ENCODE peak calls at places on chromosomes 16 and 17, in ten cellular contexts. One of them, this sample, is unnamed.

GRCh38 chr17:13765701-13766100 is 164.0 kb upstream of the HS3ST3A1 start:
- DNase-seq in spleen: no peak
- DNase-seq in A549: no peak
- DNase-seq in K562: no peak
- DNase-seq in ovary: no peak
- DNase-seq in heart left ventricle: no peak
- DNase-seq in uterus: no peak
- DNase-seq in breast epithelium: no peak
- DNase-seq in prostate gland: no peak
- DNase-seq in Peyer's patch: no peak
- DNase-seq in this sample: no peak

GRCh38 chr16:90046122-90046970 is 27.1 kb upstream of the DBNDD1 start:
- DNase-seq in spleen: no peak
- DNase-seq in A549: no peak
- DNase-seq in K562: peak; percentile 86
- DNase-seq in ovary: no peak
- DNase-seq in heart left ventricle: no peak
- DNase-seq in uterus: no peak
- DNase-seq in breast epithelium: no peak
- DNase-seq in prostate gland: no peak
- DNase-seq in Peyer's patch: no peak
- DNase-seq in this sample: peak; percentile 45

GRCh38 chr17:38703742-38704644 is 1.1 kb upstream of the MLLT6 start:
- DNase-seq in spleen: peak; percentile 95
- DNase-seq in A549: no peak
- DNase-seq in K562: peak; percentile 86
- DNase-seq in ovary: peak; percentile 94
- DNase-seq in heart left ventricle: peak; percentile 89
- DNase-seq in uterus: peak; percentile 79
- DNase-seq in breast epithelium: peak; percentile 90
- DNase-seq in prostate gland: peak; percentile 91
- DNase-seq in Peyer's patch: peak; percentile 90
- DNase-seq in this sample: peak; percentile 91

GRCh38 chr16:56389554-56389953 is 35.8 kb downstream of the AMFR start:
- DNase-seq in spleen: no peak
- DNase-seq in A549: peak; percentile 29
- DNase-seq in K562: no peak
- DNase-seq in ovary: no peak
- DNase-seq in heart left ventricle: no peak
- DNase-seq in uterus: no peak
- DNase-seq in breast epithelium: no peak
- DNase-seq in prostate gland: no peak
- DNase-seq in Peyer's patch: no peak
- DNase-seq in this sample: no peak

GRCh38 chr17:45425984-45426413 is 6.7 kb downstream of the ARHGAP27 start:
- DNase-seq in spleen: peak; percentile 63
- DNase-seq in A549: no peak
- DNase-seq in K562: no peak
- DNase-seq in ovary: no peak
- DNase-seq in heart left ventricle: no peak
- DNase-seq in uterus: no peak
- DNase-seq in breast epithelium: no peak
- DNase-seq in prostate gland: no peak
- DNase-seq in Peyer's patch: no peak
- DNase-seq in this sample: no peak

GRCh38 chr16:64982581-64982980 is 139.3 kb downstream of the CDH11 start:
- DNase-seq in spleen: no peak
- DNase-seq in A549: no peak
- DNase-seq in K562: no peak
- DNase-seq in ovary: no peak
- DNase-seq in heart left ventricle: no peak
- DNase-seq in uterus: no peak
- DNase-seq in breast epithelium: no peak
- DNase-seq in prostate gland: no peak
- DNase-seq in Peyer's patch: no peak
- DNase-seq in this sample: no peak

GRCh38 chr17:10769840-10770239 is 34.1 kb downstream of the TMEM238L start:
- DNase-seq in spleen: no peak
- DNase-seq in A549: no peak
- DNase-seq in K562: no peak
- DNase-seq in ovary: no peak
- DNase-seq in heart left ventricle: no peak
- DNase-seq in uterus: no peak
- DNase-seq in breast epithelium: no peak
- DNase-seq in prostate gland: no peak
- DNase-seq in Peyer's patch: no peak
- DNase-seq in this sample: no peak

GRCh38 chr16:8660841-8661301 is 13.5 kb upstream of the ABAT start:
- DNase-seq in spleen: peak; percentile 87
- DNase-seq in A549: peak; percentile 47
- DNase-seq in K562: peak; percentile 36
- DNase-seq in ovary: peak; percentile 41
- DNase-seq in heart left ventricle: peak; percentile 49
- DNase-seq in uterus: peak; percentile 46
- DNase-seq in breast epithelium: no peak
- DNase-seq in prostate gland: peak; percentile 61
- DNase-seq in Peyer's patch: peak; percentile 79
- DNase-seq in this sample: peak; percentile 85

GRCh38 chr16:75204410-75204758 is 2.6 kb downstream of the CTRB2 start:
- DNase-seq in spleen: no peak
- DNase-seq in A549: no peak
- DNase-seq in K562: no peak
- DNase-seq in ovary: no peak
- DNase-seq in heart left ventricle: no peak
- DNase-seq in uterus: no peak
- DNase-seq in breast epithelium: no peak
- DNase-seq in prostate gland: no peak
- DNase-seq in Peyer's patch: no peak
- DNase-seq in this sample: peak; percentile 47

GRCh38 chr16:84357191-84357651 is 11.1 kb upstream of the ATP2C2 start:
- DNase-seq in spleen: peak; percentile 57
- DNase-seq in A549: no peak
- DNase-seq in K562: no peak
- DNase-seq in ovary: no peak
- DNase-seq in heart left ventricle: no peak
- DNase-seq in uterus: no peak
- DNase-seq in breast epithelium: no peak
- DNase-seq in prostate gland: peak; percentile 50
- DNase-seq in Peyer's patch: no peak
- DNase-seq in this sample: no peak

GRCh38 chr16:83899272-83899897 is 470 bp downstream of the MLYCD start:
- DNase-seq in spleen: peak; percentile 90
- DNase-seq in A549: peak; percentile 31
- DNase-seq in K562: peak; percentile 71
- DNase-seq in ovary: peak; percentile 65
- DNase-seq in heart left ventricle: peak; percentile 63
- DNase-seq in uterus: no peak
- DNase-seq in breast epithelium: no peak
- DNase-seq in prostate gland: no peak
- DNase-seq in Peyer's patch: peak; percentile 76
- DNase-seq in this sample: peak; percentile 53

GRCh38 chr17:35972535-35972934 is 8.8 kb downstream of the CCL16 start:
- DNase-seq in spleen: no peak
- DNase-seq in A549: no peak
- DNase-seq in K562: no peak
- DNase-seq in ovary: no peak
- DNase-seq in heart left ventricle: no peak
- DNase-seq in uterus: no peak
- DNase-seq in breast epithelium: no peak
- DNase-seq in prostate gland: no peak
- DNase-seq in Peyer's patch: no peak
- DNase-seq in this sample: no peak
- TF ChIP-seq POLR2A in spleen: no peak
- TF ChIP-seq POLR2A in A549: no peak
- TF ChIP-seq POLR2A in K562: no peak
- TF ChIP-seq POLR2A in ovary: no peak
- TF ChIP-seq POLR2A in heart left ventricle: no peak
- TF ChIP-seq POLR2A in uterus: no peak
- TF ChIP-seq POLR2A in breast epithelium: no peak
- TF ChIP-seq POLR2A in prostate gland: no peak
- TF ChIP-seq POLR2A in Peyer's patch: no peak
- TF ChIP-seq POLR2A in this sample: no peak

GRCh38 chr16:49654425-49654824 is 201.5 kb downstream of the ZNF423 start:
- DNase-seq in spleen: no peak
- DNase-seq in A549: no peak
- DNase-seq in K562: no peak
- DNase-seq in ovary: no peak
- DNase-seq in heart left ventricle: no peak
- DNase-seq in uterus: no peak
- DNase-seq in breast epithelium: no peak
- DNase-seq in prostate gland: no peak
- DNase-seq in Peyer's patch: no peak
- DNase-seq in this sample: no peak
- TF ChIP-seq CTCF in spleen: no peak
- TF ChIP-seq CTCF in A549: no peak
- TF ChIP-seq CTCF in K562: no peak
- TF ChIP-seq CTCF in ovary: no peak
- TF ChIP-seq CTCF in heart left ventricle: no peak
- TF ChIP-seq CTCF in uterus: no peak
- TF ChIP-seq CTCF in breast epithelium: no peak
- TF ChIP-seq CTCF in prostate gland: no peak
- TF ChIP-seq CTCF in Peyer's patch: no peak
- TF ChIP-seq CTCF in this sample: no peak

GRCh38 chr16:22369221-22369811 is 5.1 kb downstream of the CDR2 start:
- DNase-seq in spleen: no peak
- DNase-seq in A549: no peak
- DNase-seq in K562: no peak
- DNase-seq in ovary: no peak
- DNase-seq in heart left ventricle: no peak
- DNase-seq in uterus: no peak
- DNase-seq in breast epithelium: no peak
- DNase-seq in prostate gland: no peak
- DNase-seq in Peyer's patch: no peak
- DNase-seq in this sample: no peak
- H3K27ac ChIP-seq in spleen: peak overlapping the region; percentile 79
- H3K27ac ChIP-seq in A549: peak overlapping the region; percentile 68
- H3K27ac ChIP-seq in K562: peak overlapping the region; percentile 36
- H3K27ac ChIP-seq in ovary: no peak overlapping the region
- H3K27ac ChIP-seq in heart left ventricle: peak overlapping the region; percentile 58
- H3K27ac ChIP-seq in uterus: peak overlapping the region; percentile 57
- H3K27ac ChIP-seq in breast epithelium: peak overlapping the region; percentile 50
- H3K27ac ChIP-seq in prostate gland: peak overlapping the region; percentile 7
- H3K27ac ChIP-seq in Peyer's patch: peak overlapping the region; percentile 41
- H3K27ac ChIP-seq in this sample: peak overlapping the region; percentile 57

DNA sequence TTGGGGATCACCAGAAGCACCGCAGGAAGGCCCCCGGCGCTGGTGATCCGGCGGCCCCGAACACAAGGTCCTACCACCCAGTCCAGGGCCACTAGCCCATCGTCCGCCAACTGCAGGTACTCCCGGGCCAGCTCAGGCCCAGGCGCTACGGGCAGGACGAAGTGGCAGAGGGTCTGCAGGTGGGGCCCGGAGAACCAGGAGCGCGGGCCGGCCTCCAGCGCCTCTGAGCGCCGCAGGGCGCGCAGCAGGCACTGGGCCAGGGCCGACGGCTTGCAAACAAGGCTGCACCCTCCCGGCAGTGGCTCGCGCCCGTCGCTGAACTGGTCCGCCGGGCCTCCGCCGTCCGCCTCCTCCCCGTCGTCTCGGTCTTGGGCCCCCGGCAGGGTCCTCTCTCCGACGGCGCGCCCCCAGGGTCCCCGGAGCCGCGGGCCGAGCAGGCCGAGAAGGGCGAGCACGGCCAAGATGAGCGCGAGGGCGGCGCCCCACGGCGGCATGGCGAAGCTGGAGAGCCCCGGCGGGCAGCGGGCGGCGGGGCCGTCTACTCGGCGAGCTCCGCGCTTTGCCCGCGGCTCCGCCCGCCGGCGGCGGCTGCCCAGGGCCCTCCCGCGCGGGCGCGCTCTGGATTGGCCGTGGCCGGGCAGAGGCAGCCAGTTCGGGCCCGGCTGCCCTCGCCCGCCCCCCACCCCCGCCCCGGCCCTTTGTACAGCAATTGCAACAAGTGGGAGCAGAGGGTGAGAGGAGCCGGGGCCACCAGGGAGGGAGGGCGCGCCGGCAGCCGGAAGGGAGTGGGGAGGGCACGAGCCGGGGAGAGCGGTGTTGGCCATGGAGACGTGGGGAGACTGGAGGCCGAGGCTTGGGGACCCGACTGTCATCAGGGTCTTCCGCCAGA is at the start of gene ABHD15:
- DNase-seq in spleen: peak; percentile 94
- DNase-seq in A549: peak; percentile 84
- DNase-seq in K562: no peak
- DNase-seq in ovary: peak; percentile 70
- DNase-seq in heart left ventricle: peak; percentile 67
- DNase-seq in uterus: peak; percentile 67
- DNase-seq in breast epithelium: no peak
- DNase-seq in prostate gland: peak; percentile 53
- DNase-seq in Peyer's patch: peak; percentile 91
- DNase-seq in this sample: peak; percentile 73
- TF ChIP-seq POLR2A in spleen: no peak
- TF ChIP-seq POLR2A in A549: peak; percentile 59
- TF ChIP-seq POLR2A in K562: no peak
- TF ChIP-seq POLR2A in ovary: no peak
- TF ChIP-seq POLR2A in heart left ventricle: peak; percentile 57
- TF ChIP-seq POLR2A in uterus: no peak
- TF ChIP-seq POLR2A in breast epithelium: no peak
- TF ChIP-seq POLR2A in prostate gland: peak; percentile 15
- TF ChIP-seq POLR2A in Peyer's patch: peak; percentile 80
- TF ChIP-seq POLR2A in this sample: peak; percentile 70

GRCh38 chr17:5238333-5238732 is 3.7 kb upstream of the SCIMP start:
- DNase-seq in spleen: peak; percentile 53
- DNase-seq in A549: no peak
- DNase-seq in K562: no peak
- DNase-seq in ovary: no peak
- DNase-seq in heart left ventricle: no peak
- DNase-seq in uterus: no peak
- DNase-seq in breast epithelium: no peak
- DNase-seq in prostate gland: no peak
- DNase-seq in Peyer's patch: no peak
- DNase-seq in this sample: no peak

GRCh38 chr17:5237541-5238016 is 2.9 kb upstream of the SCIMP start:
- DNase-seq in spleen: peak; percentile 80
- DNase-seq in A549: peak; percentile 77
- DNase-seq in K562: peak; percentile 73
- DNase-seq in ovary: no peak
- DNase-seq in heart left ventricle: peak; percentile 36
- DNase-seq in uterus: no peak
- DNase-seq in breast epithelium: no peak
- DNase-seq in prostate gland: peak; percentile 36
- DNase-seq in Peyer's patch: peak; percentile 53
- DNase-seq in this sample: peak; percentile 53

GRCh38 chr17:5236871-5237540 is 2.3 kb upstream of the SCIMP start:
- DNase-seq in spleen: no peak
- DNase-seq in A549: no peak
- DNase-seq in K562: no peak
- DNase-seq in ovary: no peak
- DNase-seq in heart left ventricle: no peak
- DNase-seq in uterus: no peak
- DNase-seq in breast epithelium: no peak
- DNase-seq in prostate gland: no peak
- DNase-seq in Peyer's patch: no peak
- DNase-seq in this sample: no peak

GRCh38 chr17:5234645-5235576 is at the start of gene SCIMP:
- DNase-seq in spleen: peak; percentile 85
- DNase-seq in A549: no peak
- DNase-seq in K562: no peak
- DNase-seq in ovary: no peak
- DNase-seq in heart left ventricle: peak; percentile 32
- DNase-seq in uterus: no peak
- DNase-seq in breast epithelium: no peak
- DNase-seq in prostate gland: no peak
- DNase-seq in Peyer's patch: no peak
- DNase-seq in this sample: peak; percentile 14
- TF ChIP-seq CTCF in spleen: no peak
- TF ChIP-seq CTCF in A549: no peak
- TF ChIP-seq CTCF in K562: no peak
- TF ChIP-seq CTCF in ovary: no peak
- TF ChIP-seq CTCF in heart left ventricle: no peak
- TF ChIP-seq CTCF in uterus: no peak
- TF ChIP-seq CTCF in breast epithelium: no peak
- TF ChIP-seq CTCF in prostate gland: no peak
- TF ChIP-seq CTCF in Peyer's patch: no peak
- TF ChIP-seq CTCF in this sample: no peak